ENCODE peak calls at places on chromosomes 13 and 19, in nine cellular contexts. B, L, N, W, T, Q, H, X and C are unnamed samples.

GRCh38 chr13:27182844-27183497 is 11.4 kb upstream of the USP12 start:
- DNase-seq in B (peak), Q (no peak), H (peak), L (peak), W (no peak), N (peak), X (peak), T (no peak), C (no peak)

GRCh38 chr19:18593367-18594095 is 4.9 kb downstream of the REX1BD start:
- DNase-seq in H (peak), W (no peak), Q (peak), T (peak), N (no peak), X (no peak), B (no peak), L (no peak), C (no peak)

GRCh38 chr13:100721885-100722512 is 47.4 kb upstream of the TMTC4 start:
- DNase-seq in W (no peak), N (peak), X (peak), T (peak), H (peak), B (peak), L (peak), Q (peak), C (peak)

GRCh38 chr19:46955114-46955812 is 64.4 kb upstream of the NPAS1 start:
- DNase-seq in N (no peak), X (peak), W (no peak), H (peak), L (no peak), Q (no peak), T (no peak), B (no peak), C (peak)

GRCh38 chr13:97224544-97225324 is 2.6 kb downstream of the MBNL2 start:
- DNase-seq in N (no peak), H (peak), X (peak), W (no peak), L (no peak), Q (no peak), T (peak), B (no peak), C (no peak)

GRCh38 chr13:113976711-113977684 is 3.1 kb upstream of the C13orf46 start:
- DNase-seq in Q (no peak), T (no peak), X (no peak), L (peak), H (no peak), W (no peak), B (no peak), N (no peak), C (no peak)

GRCh38 chr19:11538232-11539036 is at the start of gene CNN1:
- DNase-seq in H (peak), T (peak), N (no peak), X (peak), W (no peak), Q (no peak), L (no peak), B (no peak), C (no peak)

GRCh38 chr19:4671182-4671851 is 1.2 kb upstream of the MYDGF start:
- DNase-seq in Q (no peak), H (no peak), N (no peak), L (no peak), X (peak), B (no peak), T (no peak), W (no peak), C (no peak)

GRCh38 chr19:32581704-32582164 is 744 bp downstream of the PDCD5 start:
- DNase-seq in N (no peak), W (no peak), Q (peak), L (peak), B (no peak), T (peak), H (peak), X (no peak), C (no peak)

GRCh38 chr19:18091217-18091608 is 4.5 kb upstream of the IL12RB1 start:
- DNase-seq in L (no peak), W (peak), N (no peak), B (no peak), T (no peak), Q (no peak), H (peak), X (no peak), C (peak)

GRCh38 chr19:3499738-3500428 is 591 bp downstream of the DOHH start:
- DNase-seq in Q (peak), H (no peak), L (no peak), B (no peak), N (no peak), W (no peak), T (peak), X (no peak), C (no peak)

GRCh38 chr13:35953537-35954206 is 177.5 kb downstream of the DCLK1 start:
- DNase-seq in Q (peak), H (peak), B (peak), W (no peak), T (peak), L (peak), X (peak), N (no peak), C (peak)

GRCh38 chr19:13008926-13009787 is 13.9 kb downstream of the NFIX start:
- DNase-seq in Q (peak), B (no peak), W (no peak), H (peak), L (no peak), T (peak), N (no peak), X (no peak), C (no peak)

GRCh38 chr19:33396701-33397535 is 23.4 kb downstream of the CEBPG start:
- DNase-seq in H (no peak), N (no peak), X (peak), Q (peak), T (peak), B (no peak), L (no peak), W (no peak), C (no peak)

GRCh38 chr13:112210401-112210800 is 143.5 kb downstream of the SOX1 start:
- DNase-seq in L (no peak), W (no peak), X (no peak), B (no peak), T (no peak), H (no peak), N (no peak), Q (no peak), C (no peak)

GRCh38 chr13:48446454-48446853 is 33.5 kb upstream of the LPAR6 start:
- DNase-seq in X (no peak), W (no peak), B (no peak), H (no peak), T (no peak), Q (no peak), L (no peak), N (no peak), C (no peak)

GRCh38 chr19:51386882-51387520 is 773 bp downstream of the LIM2 start:
- DNase-seq in Q (no peak), H (no peak), T (no peak), X (no peak), N (no peak), B (no peak), W (no peak), L (no peak), C (no peak)

GRCh38 chr13:40549500-40550094 is 116.8 kb downstream of the FOXO1 start:
- DNase-seq in B (no peak), L (no peak), Q (no peak), H (no peak), T (no peak), N (no peak), W (no peak), X (peak), C (no peak)

GRCh38 chr19:51110666-51110971 is 2.4 kb upstream of the CTU1 start:
- DNase-seq in Q (no peak), L (no peak), B (no peak), N (no peak), W (no peak), X (no peak), H (no peak), T (no peak), C (no peak)

GRCh38 chr19:5249526-5249925 is 91.1 kb downstream of the PTPRS start:
- DNase-seq in Q (no peak), T (no peak), B (no peak), L (no peak), X (no peak), N (no peak), W (no peak), H (no peak), C (no peak)

GRCh38 chr19:2084993-2085720 is 11.0 kb downstream of the MOB3A start:
- DNase-seq in W (peak), L (no peak), T (no peak), Q (peak), B (no peak), N (no peak), X (no peak), H (no peak), C (peak)

GRCh38 chr13:41942462-41943094 is 18.3 kb downstream of the VWA8 start:
- DNase-seq in B (no peak), X (no peak), L (peak), Q (no peak), W (no peak), T (peak), N (no peak), H (no peak), C (no peak)

GRCh38 chr19:33445752-33446070 is 72.2 kb downstream of the CEBPG start:
- DNase-seq in L (no peak), Q (no peak), N (no peak), B (no peak), W (no peak), T (no peak), X (no peak), H (no peak), C (no peak)

GRCh38 chr13:45401306-45401705 is 16.9 kb downstream of the SLC25A30 start:
- DNase-seq in B (no peak), Q (no peak), T (no peak), N (no peak), H (no peak), L (no peak), W (no peak), X (no peak), C (no peak)

GRCh38 chr19:53546766-53547541 is 9.0 kb downstream of the ZNF331 start:
- DNase-seq in W (no peak), N (no peak), Q (peak), X (no peak), H (no peak), L (no peak), B (no peak), T (no peak), C (no peak)

GRCh38 chr19:14614099-14614412 is 31.2 kb downstream of the CLEC17A start:
- DNase-seq in L (no peak), T (no peak), W (peak), N (no peak), B (no peak), Q (no peak), X (no peak), H (no peak), C (peak)
- TF ChIP-seq REST in L (no peak), T (no peak), W (no peak), N (no peak), B (no peak), Q (no peak), X (no peak), H (no peak), C (no peak)

GRCh38 chr19:15200575-15201364 is at the start of gene NOTCH3:
- DNase-seq in T (peak), W (no peak), L (no peak), X (no peak), N (no peak), B (no peak), Q (peak), H (peak), C (no peak)
- TF ChIP-seq REST in T (no peak), W (no peak), L (no peak), X (no peak), N (no peak), B (no peak), Q (no peak), H (no peak), C (no peak)

GRCh38 chr13:94617389-94618000 is 15.8 kb downstream of the GPR180 start:
- DNase-seq in H (peak), Q (peak), L (no peak), N (no peak), B (no peak), X (peak), T (peak), W (no peak), C (peak)
- TF ChIP-seq REST in H (no peak), Q (no peak), L (no peak), N (no peak), B (no peak), X (no peak), T (no peak), W (no peak), C (no peak)

GRCh38 chr19:49847731-49848696 is 2.9 kb upstream of the PTOV1 start:
- DNase-seq in Q (no peak), W (no peak), H (peak), T (no peak), B (peak), X (no peak), L (no peak), N (no peak), C (peak)

GRCh38 chr19:49850221-49850486 is 805 bp upstream of the PTOV1 start:
- DNase-seq in H (no peak), Q (no peak), N (no peak), B (no peak), X (no peak), W (no peak), L (no peak), T (no peak), C (no peak)

GRCh38 chr19:49850487-49851342 is at the start of gene PTOV1:
- DNase-seq in N (no peak), T (peak), B (peak), L (peak), X (peak), W (peak), Q (peak), H (peak), C (peak)

GRCh38 chr19:49849433-49850220 is 1.3 kb upstream of the PTOV1 start:
- DNase-seq in T (no peak), B (no peak), H (no peak), Q (no peak), N (no peak), W (no peak), L (no peak), X (no peak), C (no peak)

GRCh38 chr19:49848938-49849337 is 2.0 kb upstream of the PTOV1 start:
- DNase-seq in B (no peak), W (peak), H (no peak), T (no peak), X (no peak), L (no peak), N (no peak), Q (no peak), C (no peak)
- TF ChIP-seq REST in B (no peak), W (no peak), H (no peak), T (no peak), X (no peak), L (no peak), N (no peak), Q (no peak), C (no peak)

DNA sequence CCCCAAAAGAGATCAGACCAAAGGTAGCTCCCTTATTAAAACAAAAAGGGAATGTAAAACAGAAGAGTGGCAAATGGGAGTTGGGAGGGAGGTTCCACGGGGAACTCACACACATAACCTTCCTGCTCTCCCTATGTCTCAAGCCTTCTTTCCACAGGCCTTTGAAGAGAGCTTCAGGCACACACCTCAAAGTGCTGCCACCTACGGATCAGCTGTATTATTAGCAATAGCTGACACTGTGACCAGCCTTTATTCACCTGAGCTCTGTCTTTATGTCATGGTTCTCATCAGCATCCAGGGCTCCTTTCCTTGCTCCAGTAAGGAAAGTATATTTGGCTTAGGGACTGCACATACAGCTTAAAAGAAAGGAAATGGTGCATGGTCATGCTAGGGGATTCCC is 11.3 kb downstream of the ZNF571 start:
- DNase-seq in N (no peak), T (peak), H (no peak), L (no peak), W (no peak), X (no peak), Q (no peak), B (no peak), C (no peak)
- TF ChIP-seq REST in N (no peak), T (no peak), H (no peak), L (no peak), W (no peak), X (no peak), Q (no peak), B (no peak), C (no peak)